ENCODE peak calls at places on chromosome 20, in four cellular contexts. One of them, this sample, is unnamed.

GRCh38 chr20:62370115-62370806 is 3.1 kb upstream of the LAMA5 start:
- DNase-seq in germinal center: no peak
- DNase-seq in ACHN: peak
- DNase-seq in GM10248: peak
- DNase-seq in this sample: peak

GRCh38 chr20:53990768-53991472 is 79.5 kb downstream of the BCAS1 start:
- DNase-seq in ACHN: no peak
- DNase-seq in GM10248: no peak
- DNase-seq in germinal center: no peak
- DNase-seq in this sample: no peak

GRCh38 chr20:40309731-40310130 is 379.3 kb downstream of the MAFB start:
- DNase-seq in germinal center: no peak
- DNase-seq in GM10248: no peak
- DNase-seq in ACHN: no peak
- DNase-seq in this sample: no peak

GRCh38 chr20:21077809-21078345 is 28.3 kb downstream of the LINC00237 start:
- DNase-seq in germinal center: no peak
- DNase-seq in ACHN: no peak
- DNase-seq in GM10248: no peak
- DNase-seq in this sample: no peak

GRCh38 chr20:50517817-50518154 is 7.6 kb downstream of the PTPN1 start:
- DNase-seq in ACHN: no peak
- DNase-seq in GM10248: no peak
- DNase-seq in germinal center: no peak
- DNase-seq in this sample: no peak

GRCh38 chr20:50932881-50933280 is 1.6 kb upstream of the ADNP start:
- DNase-seq in ACHN: no peak
- DNase-seq in GM10248: no peak
- DNase-seq in germinal center: no peak
- DNase-seq in this sample: no peak

GRCh38 chr20:48824830-48825550 is 2.8 kb downstream of the PREX1 start:
- DNase-seq in ACHN: no peak
- DNase-seq in GM10248: no peak
- DNase-seq in germinal center: no peak
- DNase-seq in this sample: no peak

GRCh38 chr20:37911838-37912273 is 8.9 kb downstream of the VSTM2L start:
- DNase-seq in ACHN: no peak
- DNase-seq in GM10248: peak
- DNase-seq in germinal center: no peak
- DNase-seq in this sample: no peak

GRCh38 chr20:17833036-17833674 is 133.4 kb downstream of the BANF2 start:
- DNase-seq in germinal center: no peak
- DNase-seq in ACHN: no peak
- DNase-seq in GM10248: no peak
- DNase-seq in this sample: no peak

GRCh38 chr20:46230811-46231282 is 77.5 kb downstream of the CDH22 start:
- DNase-seq in germinal center: no peak
- DNase-seq in ACHN: peak
- DNase-seq in GM10248: no peak
- DNase-seq in this sample: peak

GRCh38 chr20:41168281-41169183 is 31.2 kb downstream of the PLCG1 start:
- DNase-seq in ACHN: no peak
- DNase-seq in germinal center: no peak
- DNase-seq in GM10248: no peak
- DNase-seq in this sample: no peak

GRCh38 chr20:57837208-57838035 is 127.6 kb upstream of the PMEPA1 start:
- DNase-seq in ACHN: no peak
- DNase-seq in germinal center: no peak
- DNase-seq in GM10248: no peak
- DNase-seq in this sample: no peak

GRCh38 chr20:48760403-48760889 is 67.4 kb downstream of the PREX1 start:
- DNase-seq in germinal center: peak
- DNase-seq in ACHN: peak
- DNase-seq in GM10248: peak
- DNase-seq in this sample: peak

GRCh38 chr20:40689100-40689942 is at the start of gene MAFB:
- DNase-seq in GM10248: peak
- DNase-seq in germinal center: peak
- DNase-seq in ACHN: peak
- DNase-seq in this sample: peak

GRCh38 chr20:52313335-52313963 is 121.9 kb upstream of the ZFP64 start:
- DNase-seq in germinal center: no peak
- DNase-seq in ACHN: peak
- DNase-seq in GM10248: no peak
- DNase-seq in this sample: no peak

GRCh38 chr20:44104807-44105517 is 82.0 kb downstream of the JPH2 start:
- DNase-seq in ACHN: no peak
- DNase-seq in GM10248: no peak
- DNase-seq in germinal center: no peak
- DNase-seq in this sample: no peak

GRCh38 chr20:10715035-10715434 is 41.2 kb upstream of the JAG1 start:
- DNase-seq in germinal center: no peak
- DNase-seq in ACHN: no peak
- DNase-seq in GM10248: no peak
- DNase-seq in this sample: no peak

GRCh38 chr20:5171790-5172164 is 45.0 kb downstream of the CDS2 start:
- DNase-seq in GM10248: no peak
- DNase-seq in ACHN: no peak
- DNase-seq in germinal center: no peak
- DNase-seq in this sample: no peak

GRCh38 chr20:32494498-32495216 is 90.5 kb downstream of the NOL4L start:
- DNase-seq in GM10248: no peak
- DNase-seq in germinal center: no peak
- DNase-seq in ACHN: no peak
- DNase-seq in this sample: no peak

GRCh38 chr20:38267251-38267650 is 6.7 kb upstream of the KIAA1755 start:
- DNase-seq in germinal center: no peak
- DNase-seq in GM10248: no peak
- DNase-seq in ACHN: no peak
- DNase-seq in this sample: no peak

GRCh38 chr20:12166053-12166717 is 248.5 kb downstream of the BTBD3 start:
- DNase-seq in GM10248: no peak
- DNase-seq in ACHN: no peak
- DNase-seq in germinal center: no peak
- DNase-seq in this sample: no peak

GRCh38 chr20:47325242-47325641 is 31.3 kb downstream of the ZMYND8 start:
- DNase-seq in GM10248: no peak
- DNase-seq in germinal center: no peak
- DNase-seq in ACHN: no peak
- DNase-seq in this sample: no peak

GRCh38 chr20:51036827-51037229 is 13.9 kb upstream of the KCNG1 start:
- DNase-seq in GM10248: no peak
- DNase-seq in germinal center: no peak
- DNase-seq in ACHN: no peak
- DNase-seq in this sample: no peak

GRCh38 chr20:58441723-58442122 is 52.7 kb downstream of the VAPB start:
- DNase-seq in ACHN: no peak
- DNase-seq in GM10248: no peak
- DNase-seq in germinal center: no peak
- DNase-seq in this sample: no peak

GRCh38 chr20:3420211-3420707 is 12.8 kb upstream of the DNAAF9 start:
- DNase-seq in GM10248: peak
- DNase-seq in germinal center: no peak
- DNase-seq in ACHN: no peak
- DNase-seq in this sample: no peak

GRCh38 chr20:4161447-4162251 is 146.3 kb upstream of the RNF24 start:
- DNase-seq in GM10248: no peak
- DNase-seq in ACHN: no peak
- DNase-seq in germinal center: no peak
- DNase-seq in this sample: no peak

GRCh38 chr20:5463007-5463686 is 146.4 kb upstream of the PROKR2 start:
- DNase-seq in GM10248: no peak
- DNase-seq in germinal center: no peak
- DNase-seq in ACHN: no peak
- DNase-seq in this sample: no peak

GRCh38 chr20:51237278-51237677 is 214.4 kb upstream of the KCNG1 start:
- DNase-seq in germinal center: no peak
- DNase-seq in ACHN: no peak
- DNase-seq in GM10248: no peak
- DNase-seq in this sample: no peak

This sample was measured in H54.